ENCODE peak calls at places on chromosomes 11 and 22, in six cellular contexts. F is trophoblast cell, E is H9, B is IMR-90, V is H1, T is neuronal stem cell. G is an unnamed sample.
A peak's percentile ranks its signal among the peaks of the same experiment; 100 is the strongest.

GRCh38 chr11:3925513-3925912 is 70.0 kb downstream of the STIM1 start:
- DNase-seq in F (no peak), E (no peak), B (no peak), V (no peak), T (no peak), G (no peak)

GRCh38 chr11:130653838-130654601 is 205.6 kb downstream of the ADAMTS15 start:
- DNase-seq in F (no peak), E (no peak), B (peak; percentile 40), V (peak; percentile 42), T (no peak), G (peak; percentile 45)

GRCh38 chr22:16956290-16956689 is 51.7 kb downstream of the GAB4 start:
- DNase-seq in F (no peak), E (no peak), B (no peak), V (peak; percentile 20), T (no peak), G (no peak)

GRCh38 chr22:19576460-19577421 is 52.5 kb upstream of the CLDN5 start:
- DNase-seq in F (peak; percentile 2), E (peak; percentile 58), B (peak; percentile 69), V (no peak), T (no peak), G (peak; percentile 30)

GRCh38 chr11:70467196-70468085 is 69.1 kb downstream of the CTTN start:
- DNase-seq in F (peak; percentile 82), E (no peak), B (peak; percentile 39), V (peak; percentile 91), T (peak; percentile 56), G (peak; percentile 47)

GRCh38 chr11:65502852-65503603 is 4.2 kb downstream of the MALAT1 start:
- DNase-seq in F (peak; percentile 49), E (no peak), B (peak; percentile 64), V (no peak), T (no peak), G (peak; percentile 57)

GRCh38 chr11:64802370-64803162 is 448 bp downstream of the MAP4K2 start:
- DNase-seq in F (peak; percentile 26), E (no peak), B (no peak), V (peak; percentile 70), T (peak; percentile 37), G (peak; percentile 17)

GRCh38 chr11:75654314-75654713 is 14.5 kb downstream of the MAP6 start:
- DNase-seq in F (peak; percentile 65), E (no peak), B (peak; percentile 84), V (no peak), T (no peak), G (no peak)

GRCh38 chr11:2734181-2735052 is 34.6 kb upstream of the KCNQ1OT1 start:
- DNase-seq in F (no peak), E (no peak), B (peak; percentile 19), V (no peak), T (no peak), G (no peak)

GRCh38 chr11:112343368-112344039 is 82.8 kb upstream of the PLET1 start:
- DNase-seq in F (no peak), E (no peak), B (peak; percentile 54), V (no peak), T (no peak), G (no peak)

GRCh38 chr11:78646564-78647185 is 72.0 kb upstream of the NARS2 start:
- DNase-seq in F (peak; percentile 87), E (peak; percentile 56), B (peak; percentile 49), V (peak; percentile 73), T (peak; percentile 46), G (peak; percentile 71)

GRCh38 chr22:20938272-20938671 is 21.1 kb downstream of the CRKL start:
- DNase-seq in F (peak; percentile 74), E (no peak), B (no peak), V (no peak), T (no peak), G (no peak)

GRCh38 chr11:17272823-17273222 is 3.7 kb upstream of the NUCB2 start:
- DNase-seq in F (no peak), E (no peak), B (no peak), V (no peak), T (no peak), G (no peak)

GRCh38 chr11:63766501-63767270 is 1.9 kb downstream of the ZFTA start:
- DNase-seq in F (no peak), E (no peak), B (no peak), V (no peak), T (no peak), G (no peak)

GRCh38 chr11:31687861-31688260 is 123.3 kb downstream of the PAX6 start:
- DNase-seq in F (no peak), E (no peak), B (no peak), V (no peak), T (no peak), G (no peak)

GRCh38 chr11:32297629-32298028 is 137.7 kb downstream of the WT1 start:
- DNase-seq in F (peak; percentile 37), E (no peak), B (peak; percentile 36), V (no peak), T (no peak), G (no peak)

GRCh38 chr11:72842644-72843330 is 28.6 kb downstream of the ATG16L2 start:
- DNase-seq in F (no peak), E (no peak), B (no peak), V (no peak), T (no peak), G (no peak)

GRCh38 chr11:67486481-67487195 is 3.8 kb downstream of the AIP start:
- DNase-seq in F (no peak), E (no peak), B (no peak), V (no peak), T (no peak), G (no peak)

GRCh38 chr22:29716814-29717213 is 3.0 kb upstream of the CABP7 start:
- DNase-seq in F (peak; percentile 81), E (peak; percentile 88), B (peak; percentile 80), V (peak; percentile 86), T (peak; percentile 86), G (peak; percentile 90)

GRCh38 chr11:62358273-62358672 is 21.0 kb downstream of the ASRGL1 start:
- DNase-seq in F (no peak), E (no peak), B (no peak), V (no peak), T (no peak), G (no peak)

GRCh38 chr22:21936151-21936778 is 16.4 kb downstream of the PPM1F start:
- DNase-seq in F (peak; percentile 35), E (no peak), B (peak; percentile 16), V (no peak), T (no peak), G (no peak)

GRCh38 chr11:17263803-17264202 is 12.7 kb upstream of the NUCB2 start:
- DNase-seq in F (peak; percentile 30), E (no peak), B (peak; percentile 70), V (no peak), T (no peak), G (no peak)

GRCh38 chr11:117459979-117460300 is 132.3 kb downstream of the CEP164 start:
- DNase-seq in F (no peak), E (no peak), B (no peak), V (no peak), T (no peak), G (no peak)

GRCh38 chr11:102226702-102227101 is 90.6 kb upstream of the BIRC3 start:
- DNase-seq in F (peak; percentile 42), E (no peak), B (peak; percentile 88), V (no peak), T (no peak), G (peak; percentile 36)

GRCh38 chr11:85970593-85970992 is 98.3 kb downstream of the PICALM start:
- DNase-seq in F (no peak), E (no peak), B (no peak), V (no peak), T (no peak), G (no peak)

GRCh38 chr11:85961930-85962363 is 106.8 kb downstream of the CCDC83 start:
- DNase-seq in F (no peak), E (no peak), B (peak; percentile 67), V (no peak), T (no peak), G (no peak)

GRCh38 chr11:85965202-85965601 is 103.7 kb downstream of the PICALM start:
- DNase-seq in F (no peak), E (no peak), B (peak; percentile 90), V (no peak), T (no peak), G (no peak)

DNA sequence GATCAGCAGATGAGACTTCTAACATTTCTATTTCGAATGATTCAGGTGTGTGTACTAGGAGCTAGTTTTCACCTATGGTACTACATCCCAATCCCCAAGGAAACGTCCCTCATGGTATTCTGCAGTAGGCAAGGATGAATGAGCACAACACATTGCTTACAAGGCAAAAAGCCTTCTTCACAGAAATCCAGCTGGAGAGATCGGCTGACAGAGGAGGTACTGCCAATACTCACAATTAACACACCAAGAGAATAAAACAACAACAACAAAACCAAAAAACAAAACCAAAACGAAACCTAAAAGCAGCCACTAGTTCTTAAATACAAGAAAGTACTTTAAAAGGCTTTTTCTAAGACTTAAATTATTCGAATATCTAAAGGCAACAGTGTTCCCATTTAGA is 101.4 kb downstream of the PICALM start:
- DNase-seq in F (no peak), E (no peak), B (no peak), V (no peak), T (no peak), G (no peak)
- H3K27ac ChIP-seq in F (no peak overlapping the region), E (no peak overlapping the region), B (no peak overlapping the region), V (no peak overlapping the region), T (no peak overlapping the region), G (no peak overlapping the region)

GRCh38 chr11:84819561-84819960 is 807.6 kb downstream of the DLG2 start:
- DNase-seq in F (no peak), E (no peak), B (no peak), V (no peak), T (peak; percentile 4), G (peak; percentile 43)
- H2BK5ac ChIP-seq in F (no peak overlapping the region), E (no peak overlapping the region), B (no peak overlapping the region), V (no peak overlapping the region), T (no peak overlapping the region), G (no peak overlapping the region)

GRCh38 chr22:23825246-23825905 is 13.4 kb downstream of the DERL3 start:
- DNase-seq in F (peak; percentile 55), E (no peak), B (no peak), V (no peak), T (no peak), G (no peak)

GRCh38 chr22:23827351-23827995 is 11.3 kb downstream of the DERL3 start:
- DNase-seq in F (no peak), E (peak; percentile 26), B (no peak), V (no peak), T (no peak), G (peak; percentile 43)

GRCh38 chr22:23828800-23829680 is 9.8 kb downstream of the DERL3 start:
- DNase-seq in F (no peak), E (no peak), B (no peak), V (no peak), T (no peak), G (no peak)

GRCh38 chr22:23824476-23825245 is 14.1 kb downstream of the DERL3 start:
- DNase-seq in F (peak; percentile 58), E (no peak), B (no peak), V (no peak), T (no peak), G (no peak)

GRCh38 chr22:23826510-23827350 is 12.1 kb downstream of the DERL3 start:
- DNase-seq in F (no peak), E (no peak), B (peak; percentile 26), V (no peak), T (no peak), G (no peak)
- H2AK5ac ChIP-seq in F (peak overlapping the region; percentile 32), E (no peak overlapping the region), B (peak overlapping the region; percentile 59), V (no peak overlapping the region), T (peak overlapping the region; percentile 58), G (no peak overlapping the region)

GRCh38 chr22:41507330-41508063 is 36.8 kb downstream of the POLR3H start:
- DNase-seq in F (no peak), E (no peak), B (no peak), V (no peak), T (no peak), G (no peak)
- H3K27ac ChIP-seq in F (no peak overlapping the region), E (no peak overlapping the region), B (no peak overlapping the region), V (no peak overlapping the region), T (no peak overlapping the region), G (no peak overlapping the region)

G was measured in mesendoderm.